ENCODE peak calls at places on chromosomes 11 and 22, in nine cellular contexts. L is ELR; T is stimulated activated CD4-positive, alpha-beta T cell treated with anti-CD3 and anti-CD28 coated beads, Interleukin-12 subunit alpha, Interleukin-12 subunit beta, amount 100 ng/mL, for 4 hours; V is transverse colon; Z is Calu3; C is skeletal muscle cell; W is ureter; X is activated effector memory CD4-positive, alpha-beta T cell treated with Interleukin-2 at 50 U/mL for 16 hours; A is EH. P is an unnamed sample.

GRCh38 chr11:30128269-30128932 is 102.4 kb upstream of the FSHB start:
- DNase-seq in L (peak), T (no peak), V (no peak), Z (peak), C (peak), W (no peak), X (no peak), A (peak), P (no peak)

GRCh38 chr22:19376247-19376646 is 55.3 kb downstream of the HIRA start:
- DNase-seq in L (no peak), T (no peak), V (no peak), Z (no peak), C (no peak), W (no peak), X (no peak), A (no peak), P (no peak)

GRCh38 chr11:15941206-15941770 is 415.1 kb downstream of the SOX6 start:
- DNase-seq in L (peak), T (peak), V (no peak), Z (no peak), C (peak), W (no peak), X (no peak), A (peak), P (peak)

GRCh38 chr11:17673951-17674350 is 45.4 kb upstream of the MYOD1 start:
- DNase-seq in L (peak), T (no peak), V (no peak), Z (no peak), C (no peak), W (no peak), X (no peak), A (peak), P (no peak)

GRCh38 chr11:25860677-25861445 is 471.1 kb upstream of the ANO3 start:
- DNase-seq in L (no peak), T (no peak), V (no peak), Z (no peak), C (peak), W (no peak), X (no peak), A (no peak), P (no peak)

GRCh38 chr11:96037267-96037990 is 113.5 kb upstream of the MTMR2 start:
- DNase-seq in L (no peak), T (no peak), V (no peak), Z (peak), C (no peak), W (no peak), X (no peak), A (peak), P (no peak)

GRCh38 chr11:18243783-18244362 is 4.6 kb downstream of the SAA2 start:
- DNase-seq in L (peak), T (peak), V (peak), Z (peak), C (peak), W (peak), X (peak), A (peak), P (no peak)

GRCh38 chr11:47182380-47182779 is 3.9 kb downstream of the PACSIN3 start:
- DNase-seq in L (no peak), T (no peak), V (no peak), Z (no peak), C (no peak), W (no peak), X (no peak), A (no peak), P (no peak)

GRCh38 chr22:37639771-37640590 is 512 bp downstream of the SH3BP1 start:
- DNase-seq in L (no peak), T (no peak), V (peak), Z (no peak), C (no peak), W (no peak), X (no peak), A (no peak), P (peak)

GRCh38 chr22:23058481-23059336 is 11.6 kb upstream of the GNAZ start:
- DNase-seq in L (no peak), T (no peak), V (no peak), Z (no peak), C (no peak), W (peak), X (no peak), A (no peak), P (no peak)

GRCh38 chr22:17554814-17555213 is 8.5 kb upstream of the SLC25A18 start:
- DNase-seq in L (no peak), T (no peak), V (no peak), Z (no peak), C (no peak), W (no peak), X (no peak), A (no peak), P (no peak)

GRCh38 chr22:43887391-43887790 is 4.4 kb downstream of the PNPLA5 start:
- DNase-seq in L (no peak), T (no peak), V (no peak), Z (no peak), C (no peak), W (no peak), X (no peak), A (no peak), P (no peak)

GRCh38 chr22:46813816-46814597 is 51.6 kb downstream of the TBC1D22A start:
- DNase-seq in L (peak), T (no peak), V (no peak), Z (peak), C (no peak), W (no peak), X (no peak), A (peak), P (no peak)

GRCh38 chr22:40024201-40025061 is 29.7 kb downstream of the FAM83F start:
- DNase-seq in L (peak), T (peak), V (peak), Z (peak), C (no peak), W (peak), X (peak), A (peak), P (peak)

GRCh38 chr11:64007160-64007628 is 21.0 kb downstream of the OTUB1 start:
- DNase-seq in L (peak), T (no peak), V (no peak), Z (peak), C (no peak), W (no peak), X (no peak), A (peak), P (peak)

GRCh38 chr22:28958611-28959010 is 75.2 kb downstream of the ZNRF3 start:
- DNase-seq in L (peak), T (no peak), V (no peak), Z (no peak), C (no peak), W (no peak), X (no peak), A (peak), P (no peak)

GRCh38 chr11:17692006-17692405 is 27.4 kb upstream of the MYOD1 start:
- DNase-seq in L (no peak), T (no peak), V (no peak), Z (no peak), C (no peak), W (no peak), X (no peak), A (no peak), P (no peak)

GRCh38 chr11:116540645-116541044 is 232.1 kb downstream of the BUD13 start:
- DNase-seq in L (no peak), T (no peak), V (no peak), Z (no peak), C (no peak), W (no peak), X (no peak), A (no peak), P (no peak)

GRCh38 chr11:48005878-48006277 is 25.5 kb downstream of the PTPRJ start:
- DNase-seq in L (no peak), T (no peak), V (no peak), Z (no peak), C (no peak), W (no peak), X (no peak), A (no peak), P (no peak)

GRCh38 chr11:111327908-111328624 is 29.7 kb downstream of the POU2AF3 start:
- DNase-seq in L (no peak), T (no peak), V (no peak), Z (peak), C (no peak), W (peak), X (no peak), A (peak), P (no peak)

GRCh38 chr22:20201837-20202392 is 51.1 kb upstream of the CCDC188 start:
- DNase-seq in L (no peak), T (no peak), V (no peak), Z (no peak), C (no peak), W (no peak), X (no peak), A (no peak), P (no peak)

GRCh38 chr11:92500463-92500862 is 275.8 kb downstream of the FAT3 start:
- DNase-seq in L (no peak), T (no peak), V (no peak), Z (no peak), C (peak), W (no peak), X (no peak), A (no peak), P (no peak)

GRCh38 chr11:62104816-62105610 is 18.8 kb upstream of the INCENP start:
- DNase-seq in L (peak), T (no peak), V (no peak), Z (no peak), C (no peak), W (no peak), X (no peak), A (peak), P (no peak)

GRCh38 chr11:13235895-13236294 is 41.7 kb upstream of the BMAL1 start:
- DNase-seq in L (no peak), T (no peak), V (no peak), Z (no peak), C (no peak), W (no peak), X (no peak), A (no peak), P (no peak)

GRCh38 chr11:11611381-11611780 is 10.4 kb downstream of the GALNT18 start:
- DNase-seq in L (no peak), T (no peak), V (no peak), Z (no peak), C (no peak), W (no peak), X (no peak), A (no peak), P (no peak)

GRCh38 chr22:42964994-42965699 is 49.8 kb downstream of the PACSIN2 start:
- DNase-seq in L (no peak), T (no peak), V (no peak), Z (peak), C (peak), W (no peak), X (no peak), A (no peak), P (no peak)

GRCh38 chr11:95711945-95712221 is 77.7 kb downstream of the FAM76B start:
- DNase-seq in L (no peak), T (no peak), V (no peak), Z (no peak), C (no peak), W (no peak), X (no peak), A (no peak), P (no peak)

GRCh38 chr11:2741377-2742131 is 41.8 kb upstream of the KCNQ1OT1 start:
- DNase-seq in L (peak), T (no peak), V (no peak), Z (no peak), C (peak), W (no peak), X (no peak), A (peak), P (no peak)

GRCh38 chr11:104694259-104695070 is 203.8 kb downstream of the CASP12 start:
- DNase-seq in L (peak), T (no peak), V (no peak), Z (no peak), C (no peak), W (no peak), X (no peak), A (peak), P (no peak)

GRCh38 chr11:132064987-132065620 is 694.7 kb downstream of the NTM start:
- DNase-seq in L (peak), T (no peak), V (no peak), Z (no peak), C (peak), W (no peak), X (no peak), A (peak), P (no peak)

GRCh38 chr11:77030834-77031414 is 3.3 kb upstream of the B3GNT6 start:
- DNase-seq in L (no peak), T (no peak), V (no peak), Z (no peak), C (no peak), W (no peak), X (no peak), A (no peak), P (no peak)

P was measured in HuH-7.5.